ENCODE peak calls at places on chromosomes 11 and 22, in six cellular contexts. One of them, this sample, is unnamed.

GRCh38 chr22:43901976-43902643 is 10.3 kb upstream of the PNPLA5 start:
- DNase-seq in tibial nerve: no peak
- DNase-seq in IMR-90: peak; percentile 97
- DNase-seq in body of pancreas: no peak
- DNase-seq in breast epithelium: no peak
- DNase-seq in prostate gland: no peak
- DNase-seq in this sample: no peak

GRCh38 chr11:62611705-62612365 is 740 bp downstream of the EML3 start:
- DNase-seq in tibial nerve: no peak
- DNase-seq in IMR-90: peak; percentile 60
- DNase-seq in body of pancreas: peak; percentile 65
- DNase-seq in breast epithelium: no peak
- DNase-seq in prostate gland: no peak
- DNase-seq in this sample: peak; percentile 69

GRCh38 chr22:48858856-48859255 is 968.8 kb downstream of the BRD1 start:
- DNase-seq in tibial nerve: no peak
- DNase-seq in IMR-90: no peak
- DNase-seq in body of pancreas: no peak
- DNase-seq in breast epithelium: no peak
- DNase-seq in prostate gland: no peak
- DNase-seq in this sample: no peak

GRCh38 chr11:19705936-19706335 is 6.7 kb upstream of the NAV2 start:
- DNase-seq in tibial nerve: no peak
- DNase-seq in IMR-90: peak; percentile 22
- DNase-seq in body of pancreas: no peak
- DNase-seq in breast epithelium: no peak
- DNase-seq in prostate gland: no peak
- DNase-seq in this sample: no peak

GRCh38 chr11:120708511-120709183 is 197.1 kb downstream of the GRIK4 start:
- DNase-seq in tibial nerve: no peak
- DNase-seq in IMR-90: no peak
- DNase-seq in body of pancreas: no peak
- DNase-seq in breast epithelium: no peak
- DNase-seq in prostate gland: no peak
- DNase-seq in this sample: no peak

GRCh38 chr11:71221201-71221600 is 31.2 kb downstream of the SHANK2 start:
- DNase-seq in tibial nerve: no peak
- DNase-seq in IMR-90: no peak
- DNase-seq in body of pancreas: no peak
- DNase-seq in breast epithelium: no peak
- DNase-seq in prostate gland: no peak
- DNase-seq in this sample: no peak

GRCh38 chr11:23555085-23555484 is 694.8 kb upstream of the CCDC179 start:
- DNase-seq in tibial nerve: no peak
- DNase-seq in IMR-90: peak; percentile 76
- DNase-seq in body of pancreas: no peak
- DNase-seq in breast epithelium: no peak
- DNase-seq in prostate gland: no peak
- DNase-seq in this sample: no peak

GRCh38 chr11:61602775-61603569 is 22.1 kb upstream of the SYT7 start:
- DNase-seq in tibial nerve: peak; percentile 51
- DNase-seq in IMR-90: peak; percentile 96
- DNase-seq in body of pancreas: peak; percentile 76
- DNase-seq in breast epithelium: no peak
- DNase-seq in prostate gland: no peak
- DNase-seq in this sample: peak; percentile 70

GRCh38 chr11:119483881-119484371 is 61.0 kb upstream of the THY1 start:
- DNase-seq in tibial nerve: no peak
- DNase-seq in IMR-90: no peak
- DNase-seq in body of pancreas: peak; percentile 10
- DNase-seq in breast epithelium: peak; percentile 17
- DNase-seq in prostate gland: no peak
- DNase-seq in this sample: no peak

GRCh38 chr22:49368976-49369725 is 458.5 kb downstream of the BRD1 start:
- DNase-seq in tibial nerve: no peak
- DNase-seq in IMR-90: no peak
- DNase-seq in body of pancreas: no peak
- DNase-seq in breast epithelium: peak; percentile 33
- DNase-seq in prostate gland: no peak
- DNase-seq in this sample: no peak

GRCh38 chr22:26610983-26611382 is 6.8 kb downstream of the CRYBB1 start:
- DNase-seq in tibial nerve: no peak
- DNase-seq in IMR-90: peak; percentile 22
- DNase-seq in body of pancreas: no peak
- DNase-seq in breast epithelium: no peak
- DNase-seq in prostate gland: no peak
- DNase-seq in this sample: no peak

GRCh38 chr11:107549253-107549953 is 16.1 kb downstream of the ALKBH8 start:
- DNase-seq in tibial nerve: no peak
- DNase-seq in IMR-90: peak; percentile 51
- DNase-seq in body of pancreas: peak; percentile 17
- DNase-seq in breast epithelium: no peak
- DNase-seq in prostate gland: no peak
- DNase-seq in this sample: no peak

DNA sequence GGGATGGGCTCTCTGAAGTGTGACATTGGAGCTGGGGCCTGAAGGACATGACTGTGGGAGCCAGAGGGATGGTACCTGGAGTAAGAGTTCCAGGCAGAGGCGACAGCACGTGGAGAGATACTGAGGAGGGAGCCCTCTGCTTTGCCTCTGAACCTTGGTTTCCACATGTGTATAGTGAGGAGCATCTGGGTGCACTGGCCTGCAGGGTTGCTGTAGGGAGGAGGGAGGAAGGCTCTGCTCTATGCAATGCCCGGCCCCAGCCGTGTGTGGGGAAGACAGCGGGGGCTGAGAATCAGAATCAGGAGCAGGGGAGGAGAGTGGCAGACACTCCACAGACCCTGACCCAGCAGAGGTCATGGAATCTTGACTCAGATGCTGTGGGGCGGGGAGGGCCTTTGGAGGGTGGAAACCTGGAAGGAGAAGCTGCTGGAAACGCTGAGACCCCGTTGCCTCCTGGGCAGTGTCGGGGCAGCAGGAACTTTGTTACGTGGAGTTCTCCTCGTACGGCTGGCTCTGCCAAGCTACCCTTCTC is 4.0 kb downstream of the SCYL1 start:
- DNase-seq in tibial nerve: no peak
- DNase-seq in IMR-90: no peak
- DNase-seq in body of pancreas: no peak
- DNase-seq in breast epithelium: no peak
- DNase-seq in prostate gland: no peak
- DNase-seq in this sample: no peak
- TF ChIP-seq POLR2A in tibial nerve: no peak
- TF ChIP-seq POLR2A in IMR-90: no peak
- TF ChIP-seq POLR2A in body of pancreas: no peak
- TF ChIP-seq POLR2A in breast epithelium: no peak
- TF ChIP-seq POLR2A in prostate gland: no peak
- TF ChIP-seq POLR2A in this sample: no peak

GRCh38 chr11:82671451-82671850 is 62.2 kb downstream of the FAM181B start:
- DNase-seq in tibial nerve: no peak
- DNase-seq in IMR-90: no peak
- DNase-seq in body of pancreas: no peak
- DNase-seq in breast epithelium: no peak
- DNase-seq in prostate gland: no peak
- DNase-seq in this sample: no peak
- H3K4me1 ChIP-seq in tibial nerve: no peaks in the 10 kb centered on the region
- H3K4me1 ChIP-seq in IMR-90: no peaks in the 10 kb centered on the region
- H3K4me1 ChIP-seq in body of pancreas: no peaks in the 10 kb centered on the region
- H3K4me1 ChIP-seq in breast epithelium: no peaks in the 10 kb centered on the region
- H3K4me1 ChIP-seq in prostate gland: no peaks in the 10 kb centered on the region
- H3K4me1 ChIP-seq in this sample: no peaks in the 10 kb centered on the region

GRCh38 chr22:34036936-34037335 is 116.7 kb upstream of the LARGE1 start:
- DNase-seq in tibial nerve: no peak
- DNase-seq in IMR-90: no peak
- DNase-seq in body of pancreas: no peak
- DNase-seq in breast epithelium: no peak
- DNase-seq in prostate gland: no peak
- DNase-seq in this sample: no peak

GRCh38 chr22:34038801-34039200 is 118.5 kb upstream of the LARGE1 start:
- DNase-seq in tibial nerve: no peak
- DNase-seq in IMR-90: no peak
- DNase-seq in body of pancreas: no peak
- DNase-seq in breast epithelium: no peak
- DNase-seq in prostate gland: peak; percentile 4
- DNase-seq in this sample: no peak

DNA sequence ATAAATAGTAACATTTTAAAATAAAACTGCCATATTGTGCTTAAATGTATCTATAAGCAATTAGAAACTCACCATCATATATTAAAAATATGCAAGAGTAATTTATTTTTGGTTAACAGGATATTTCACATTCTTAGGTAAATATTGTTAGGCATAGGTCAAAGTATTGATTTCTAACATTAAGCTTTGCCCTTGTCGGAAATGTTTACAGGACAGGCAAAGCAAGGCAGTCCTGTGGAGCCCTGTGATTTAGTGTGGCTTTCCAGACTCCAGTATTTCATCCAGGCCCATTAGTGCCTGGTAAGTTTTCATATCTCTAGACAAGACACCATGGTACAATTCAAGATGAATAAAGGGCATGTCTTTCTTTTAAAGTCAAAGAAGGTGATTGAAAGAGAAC is 114.9 kb upstream of the LARGE1 start:
- DNase-seq in tibial nerve: no peak
- DNase-seq in IMR-90: no peak
- DNase-seq in body of pancreas: no peak
- DNase-seq in breast epithelium: no peak
- DNase-seq in prostate gland: no peak
- DNase-seq in this sample: no peak
- TF ChIP-seq POLR2A in tibial nerve: no peak
- TF ChIP-seq POLR2A in IMR-90: no peak
- TF ChIP-seq POLR2A in body of pancreas: no peak
- TF ChIP-seq POLR2A in breast epithelium: no peak
- TF ChIP-seq POLR2A in prostate gland: no peak
- TF ChIP-seq POLR2A in this sample: no peak

DNA sequence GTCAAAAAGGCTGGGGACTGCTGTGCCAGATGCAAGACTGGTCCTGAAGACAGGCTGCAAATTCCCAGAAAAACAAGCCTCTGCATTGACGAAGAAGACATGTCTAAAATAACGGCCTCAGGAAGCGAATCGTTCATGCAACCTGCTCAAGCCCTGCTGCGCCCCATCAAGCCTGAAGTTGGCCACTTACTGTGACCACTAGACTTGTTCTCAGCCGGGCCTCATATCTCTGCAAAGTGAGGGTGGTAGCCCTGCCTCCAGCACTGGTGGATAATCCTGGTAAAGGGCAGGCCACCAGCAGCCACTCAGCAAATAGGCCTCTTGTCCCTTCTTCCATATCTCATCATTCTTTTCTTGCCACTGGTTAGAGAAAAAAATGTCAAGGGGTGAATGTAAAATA is 11.8 kb downstream of the LTO1 start:
- DNase-seq in tibial nerve: no peak
- DNase-seq in IMR-90: no peak
- DNase-seq in body of pancreas: no peak
- DNase-seq in breast epithelium: no peak
- DNase-seq in prostate gland: no peak
- DNase-seq in this sample: no peak
- H3K4me1 ChIP-seq in tibial nerve: no peaks in the 10 kb centered on the region
- H3K4me1 ChIP-seq in IMR-90: peaks cover 5% of the 10 kb centered on the region
- H3K4me1 ChIP-seq in body of pancreas: no peaks in the 10 kb centered on the region
- H3K4me1 ChIP-seq in breast epithelium: no peaks in the 10 kb centered on the region
- H3K4me1 ChIP-seq in prostate gland: no peaks in the 10 kb centered on the region
- H3K4me1 ChIP-seq in this sample: no peaks in the 10 kb centered on the region

GRCh38 chr11:125902927-125903752 is at the start of gene PUS3:
- DNase-seq in tibial nerve: peak; percentile 89
- DNase-seq in IMR-90: peak; percentile 78
- DNase-seq in body of pancreas: peak; percentile 93
- DNase-seq in breast epithelium: peak; percentile 86
- DNase-seq in prostate gland: peak; percentile 84
- DNase-seq in this sample: peak; percentile 94
- TF ChIP-seq POLR2A in tibial nerve: no peak
- TF ChIP-seq POLR2A in IMR-90: no peak
- TF ChIP-seq POLR2A in body of pancreas: peak; percentile 62
- TF ChIP-seq POLR2A in breast epithelium: no peak
- TF ChIP-seq POLR2A in prostate gland: peak; percentile 26
- TF ChIP-seq POLR2A in this sample: no peak

GRCh38 chr11:132058211-132058772 is 687.9 kb downstream of the NTM start:
- DNase-seq in tibial nerve: no peak
- DNase-seq in IMR-90: peak; percentile 61
- DNase-seq in body of pancreas: no peak
- DNase-seq in breast epithelium: no peak
- DNase-seq in prostate gland: no peak
- DNase-seq in this sample: no peak

GRCh38 chr11:132060546-132060945 is 690.1 kb downstream of the NTM start:
- DNase-seq in tibial nerve: no peak
- DNase-seq in IMR-90: peak; percentile 23
- DNase-seq in body of pancreas: no peak
- DNase-seq in breast epithelium: no peak
- DNase-seq in prostate gland: no peak
- DNase-seq in this sample: no peak

GRCh38 chr11:132064987-132065620 is 694.7 kb downstream of the NTM start:
- DNase-seq in tibial nerve: no peak
- DNase-seq in IMR-90: peak; percentile 99
- DNase-seq in body of pancreas: no peak
- DNase-seq in breast epithelium: no peak
- DNase-seq in prostate gland: no peak
- DNase-seq in this sample: peak; percentile 26

GRCh38 chr11:132062541-132062940 is 692.1 kb downstream of the NTM start:
- DNase-seq in tibial nerve: no peak
- DNase-seq in IMR-90: peak; percentile 77
- DNase-seq in body of pancreas: no peak
- DNase-seq in breast epithelium: no peak
- DNase-seq in prostate gland: no peak
- DNase-seq in this sample: no peak

DNA sequence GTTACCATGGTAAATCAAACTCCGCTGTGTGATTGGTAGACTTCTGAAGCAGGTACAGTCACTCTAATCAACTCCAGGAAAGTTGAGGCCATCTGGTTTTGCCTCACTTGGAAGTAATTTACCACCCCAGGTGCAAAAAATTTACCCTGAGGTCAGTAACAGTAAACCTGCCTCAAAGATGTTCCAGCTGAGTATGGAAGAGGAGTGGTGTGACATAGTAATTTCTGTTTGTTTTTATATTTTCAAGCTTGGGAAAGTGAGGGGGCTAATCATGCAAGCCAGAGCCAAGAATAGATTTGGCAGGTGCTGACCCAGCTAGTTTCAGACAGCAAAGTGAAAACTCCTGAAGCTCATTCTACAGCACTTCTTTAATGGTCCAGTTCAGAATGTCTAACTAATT is 691.6 kb downstream of the NTM start:
- DNase-seq in tibial nerve: no peak
- DNase-seq in IMR-90: peak; percentile 62
- DNase-seq in body of pancreas: no peak
- DNase-seq in breast epithelium: no peak
- DNase-seq in prostate gland: no peak
- DNase-seq in this sample: no peak
- H3K4me1 ChIP-seq in tibial nerve: no peaks in the 10 kb centered on the region
- H3K4me1 ChIP-seq in IMR-90: peaks cover 39% of the 10 kb centered on the region
- H3K4me1 ChIP-seq in body of pancreas: no peaks in the 10 kb centered on the region
- H3K4me1 ChIP-seq in breast epithelium: no peaks in the 10 kb centered on the region
- H3K4me1 ChIP-seq in prostate gland: no peaks in the 10 kb centered on the region
- H3K4me1 ChIP-seq in this sample: no peaks in the 10 kb centered on the region

This sample was measured in testis.